ENCODE peak calls at places on chromosomes 16 and 17, in four cellular contexts. E is A549, D is IMR-90, Q is H1. U is an unnamed sample.

GRCh38 chr16:52555572-52555971 is 8.6 kb upstream of the TOX3 start:
- DNase-seq in Q (no peak), D (no peak), E (no peak), U (no peak)

GRCh38 chr17:35083071-35083470 is 19.6 kb upstream of the RFFL start:
- DNase-seq in Q (no peak), D (no peak), E (no peak), U (no peak)

GRCh38 chr17:17774009-17774881 is 62.5 kb downstream of the SREBF1 start:
- DNase-seq in E (peak; percentile 74), D (peak; percentile 52), Q (no peak), U (no peak)

GRCh38 chr16:87140211-87141200 is 176.7 kb downstream of the C16orf95 start:
- DNase-seq in D (no peak), E (no peak), Q (no peak), U (no peak)

GRCh38 chr17:67481808-67482207 is 104.7 kb downstream of the PITPNC1 start:
- DNase-seq in Q (no peak), D (peak; percentile 57), E (no peak), U (no peak)

GRCh38 chr16:57628782-57629181 is 352 bp downstream of the ADGRG1 start:
- DNase-seq in Q (no peak), E (no peak), D (no peak), U (no peak)

GRCh38 chr16:86786338-86786737 is 208.0 kb downstream of the FOXL1 start:
- DNase-seq in E (no peak), D (no peak), Q (no peak), U (no peak)

GRCh38 chr17:29292992-29293889 is 707 bp downstream of the NUFIP2 start:
- DNase-seq in D (peak; percentile 34), Q (no peak), E (peak; percentile 61), U (peak; percentile 67)

GRCh38 chr16:23949630-23950290 is 114.0 kb downstream of the PRKCB start:
- DNase-seq in Q (no peak), E (no peak), D (no peak), U (no peak)

GRCh38 chr17:30212750-30213149 is 22.7 kb downstream of the SLC6A4 start:
- DNase-seq in Q (no peak), D (no peak), E (no peak), U (no peak)

GRCh38 chr17:50834786-50835562 is 412 bp upstream of the WFIKKN2 start:
- DNase-seq in D (peak; percentile 39), E (no peak), Q (no peak), U (no peak)

GRCh38 chr16:11254913-11255736 is 879 bp downstream of the SOCS1 start:
- DNase-seq in E (peak; percentile 63), D (peak; percentile 34), Q (no peak), U (peak; percentile 73)

GRCh38 chr16:23578096-23578830 is 17.9 kb downstream of the NDUFAB1 start:
- DNase-seq in D (peak; percentile 24), E (no peak), Q (no peak), U (no peak)

DNA sequence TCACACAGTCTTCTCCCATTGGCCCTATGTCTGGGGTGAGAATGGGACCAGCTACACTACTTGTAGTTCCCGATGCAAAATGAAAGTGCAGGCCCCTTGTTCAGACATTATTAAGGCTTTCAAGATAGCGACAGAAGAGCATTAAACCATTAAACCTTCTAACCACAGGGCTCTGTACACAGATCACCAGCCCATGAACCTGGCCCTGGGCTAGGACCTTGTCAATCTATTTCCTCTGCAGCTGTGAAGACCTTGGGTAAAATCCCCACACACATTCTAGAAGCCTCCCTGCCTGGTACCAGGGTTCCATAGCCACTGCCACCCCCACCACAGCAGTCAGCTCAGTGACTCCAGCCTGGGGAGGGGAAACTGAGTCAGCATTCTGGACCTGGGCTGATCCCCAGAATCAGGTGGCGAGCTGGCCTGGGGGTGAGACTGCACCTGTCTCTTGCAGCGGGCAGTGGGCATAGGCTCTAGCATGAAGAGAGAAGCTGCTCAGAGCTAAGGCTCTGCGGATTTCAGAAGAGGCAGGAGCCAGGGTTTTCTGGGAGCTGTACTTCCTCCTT is 119.7 kb upstream of the LHX1 start:
- DNase-seq in E (no peak), D (no peak), Q (no peak), U (no peak)
- TF ChIP-seq RFX5 in E (no peak), D (no peak), Q (no peak), U (no peak)

GRCh38 chr16:22262460-22262859 is 34.7 kb upstream of the POLR3E start:
- DNase-seq in E (no peak), D (peak; percentile 45), Q (no peak), U (no peak)

GRCh38 chr16:22267764-22268163 is 29.4 kb upstream of the POLR3E start:
- DNase-seq in E (no peak), Q (no peak), D (no peak), U (no peak)

GRCh38 chr16:22266546-22266945 is 30.7 kb upstream of the POLR3E start:
- DNase-seq in E (no peak), Q (no peak), D (no peak), U (no peak)

GRCh38 chr16:22265351-22265750 is 31.9 kb upstream of the POLR3E start:
- DNase-seq in D (no peak), E (no peak), Q (no peak), U (peak; percentile 52)

GRCh38 chr16:22264786-22265185 is 32.4 kb upstream of the POLR3E start:
- DNase-seq in Q (no peak), D (no peak), E (no peak), U (peak; percentile 88)
- TF ChIP-seq RFX5 in Q (no peak), D (no peak), E (no peak), U (no peak)

DNA sequence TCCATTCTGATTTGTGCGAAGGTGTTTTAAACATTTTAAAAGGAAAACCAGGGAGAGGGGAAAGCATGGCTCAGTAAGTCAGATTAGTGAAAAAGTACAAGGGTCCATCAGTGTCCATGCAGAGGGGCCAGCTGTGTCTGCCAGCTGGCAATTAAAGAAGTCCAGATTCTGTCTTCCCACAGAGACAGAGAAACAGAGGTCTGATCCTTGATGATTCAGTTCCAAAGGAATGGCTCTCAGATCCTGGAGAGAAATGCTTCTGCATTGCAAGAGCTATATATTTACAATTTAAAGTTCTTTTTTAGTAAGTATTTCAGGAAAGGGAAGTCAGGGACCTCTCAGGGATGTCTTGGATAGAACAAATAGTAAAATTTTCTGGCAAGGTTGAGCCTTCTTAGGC is 56.2 kb downstream of the HSD17B2 start:
- DNase-seq in D (peak; percentile 64), E (no peak), Q (no peak), U (no peak)
- TF ChIP-seq RFX5 in D (no peak), E (no peak), Q (no peak), U (no peak)

GRCh38 chr16:17258848-17259713 is 211.7 kb downstream of the XYLT1 start:
- DNase-seq in E (peak; percentile 8), D (peak; percentile 6), Q (no peak), U (no peak)
- TF ChIP-seq RFX5 in E (no peak), D (no peak), Q (no peak), U (no peak)

GRCh38 chr17:59846391-59847165 is 46.2 kb downstream of the TUBD1 start:
- DNase-seq in E (peak; percentile 99), Q (no peak), D (peak; percentile 94), U (no peak)
- TF ChIP-seq RFX5 in E (peak; percentile 16), Q (no peak), D (no peak), U (no peak)

DNA sequence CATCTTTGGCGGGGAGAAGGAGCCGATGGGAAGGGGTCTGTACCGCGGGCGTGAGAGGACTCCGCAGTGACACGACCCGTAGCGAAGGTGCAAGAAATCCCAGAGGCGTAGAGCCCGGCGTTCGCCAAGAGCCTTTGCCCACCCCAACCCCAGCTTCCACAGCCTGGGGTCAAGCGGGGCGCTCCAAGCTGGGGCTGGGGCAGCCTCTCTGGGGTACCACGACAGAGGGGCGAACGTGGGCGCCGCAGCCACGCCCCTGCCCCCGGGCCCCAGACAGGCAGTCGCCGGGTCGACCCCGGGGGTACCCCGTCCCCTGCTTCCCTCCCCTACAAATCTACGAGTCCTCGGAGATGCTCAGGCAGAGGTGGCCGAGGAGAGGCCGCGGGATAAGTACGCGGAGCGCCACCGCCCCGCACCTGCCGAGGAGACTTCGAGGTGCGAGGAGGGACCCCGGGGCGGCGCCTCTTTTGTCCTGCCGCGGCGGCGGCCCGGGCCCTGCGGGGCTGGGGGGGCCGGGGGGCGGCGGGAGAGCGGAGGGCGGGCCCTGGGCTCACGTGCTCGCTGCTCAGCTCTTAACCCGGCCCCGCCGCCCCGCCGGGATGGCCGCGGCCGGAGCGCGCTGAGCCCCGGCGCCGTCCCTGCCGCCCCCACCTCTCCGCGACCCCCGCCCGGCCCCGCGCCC is at the start of gene ADAM11:
- DNase-seq in E (no peak), D (no peak), Q (no peak), U (peak; percentile 91)
- TF ChIP-seq RFX5 in E (no peak), D (no peak), Q (no peak), U (no peak)